ENCODE peak calls at places on chromosomes 16 and 17, in six cellular contexts. Q is A549, X is H1, R is IMR-90, H is HCT116, O is SK-N-SH. U is an unnamed sample.
A peak's percentile ranks its signal among the peaks of the same experiment; 100 is the strongest.

GRCh38 chr17:38676706-38677504 is 2.1 kb upstream of the EPOP start:
- DNase-seq in Q (peak; percentile 96), X (peak; percentile 62), R (peak; percentile 77), H (peak; percentile 81), O (peak; percentile 85), U (peak; percentile 93)

GRCh38 chr16:47258874-47259461 is 115.2 kb upstream of the NETO2 start:
- DNase-seq in Q (peak; percentile 44), X (no peak), R (peak; percentile 14), H (peak; percentile 18), O (peak; percentile 42), U (peak; percentile 38)

GRCh38 chr16:31875112-31875803 is 1.7 kb downstream of the ZNF267 start:
- DNase-seq in Q (no peak), X (no peak), R (peak; percentile 19), H (no peak), O (no peak), U (no peak)

GRCh38 chr17:81295031-81295677 is at the start of gene SLC38A10:
- DNase-seq in Q (peak; percentile 100), X (peak; percentile 21), R (peak; percentile 74), H (peak; percentile 73), O (peak; percentile 100), U (peak; percentile 88)

GRCh38 chr17:11736613-11737289 is 138.5 kb downstream of the DNAH9 start:
- DNase-seq in Q (no peak), X (no peak), R (no peak), H (no peak), O (no peak), U (no peak)

GRCh38 chr16:86157616-86158247 is 258.8 kb downstream of the IRF8 start:
- DNase-seq in Q (no peak), X (no peak), R (peak; percentile 82), H (no peak), O (no peak), U (no peak)

GRCh38 chr17:2393954-2394749 is 6.7 kb downstream of the MNT start:
- DNase-seq in Q (no peak), X (no peak), R (no peak), H (no peak), O (peak; percentile 22), U (no peak)

GRCh38 chr17:76868669-76869208 is 535 bp downstream of the MGAT5B start:
- DNase-seq in Q (peak; percentile 48), X (no peak), R (no peak), H (no peak), O (peak; percentile 88), U (no peak)

GRCh38 chr16:82761236-82761635 is 134.5 kb downstream of the CDH13 start:
- DNase-seq in Q (no peak), X (no peak), R (peak; percentile 74), H (no peak), O (no peak), U (no peak)

GRCh38 chr16:30997887-30998711 is 12.3 kb downstream of the STX1B start:
- DNase-seq in Q (peak; percentile 89), X (no peak), R (peak; percentile 84), H (peak; percentile 21), O (no peak), U (peak; percentile 49)

GRCh38 chr16:23145608-23146007 is 3.6 kb downstream of the USP31 start:
- DNase-seq in Q (no peak), X (no peak), R (peak; percentile 82), H (no peak), O (no peak), U (no peak)

GRCh38 chr17:61469949-61470348 is 17.7 kb downstream of the TBX4 start:
- DNase-seq in Q (no peak), X (no peak), R (no peak), H (no peak), O (no peak), U (no peak)

GRCh38 chr16:4701791-4702465 is 8.6 kb downstream of the NUDT16L1 start:
- DNase-seq in Q (no peak), X (no peak), R (no peak), H (no peak), O (no peak), U (no peak)

GRCh38 chr16:54237-54581 is 581 bp downstream of the SNRNP25 start:
- DNase-seq in Q (no peak), X (no peak), R (no peak), H (no peak), O (no peak), U (no peak)

GRCh38 chr17:44912763-44913544 is 2.3 kb downstream of the GFAP start:
- DNase-seq in Q (no peak), X (no peak), R (no peak), H (no peak), O (peak; percentile 18), U (no peak)

GRCh38 chr16:64920211-64920610 is 201.7 kb downstream of the CDH11 start:
- DNase-seq in Q (no peak), X (no peak), R (no peak), H (no peak), O (no peak), U (no peak)

GRCh38 chr16:17149904-17150483 is 320.8 kb downstream of the XYLT1 start:
- DNase-seq in Q (no peak), X (no peak), R (no peak), H (no peak), O (no peak), U (peak; percentile 30)

GRCh38 chr17:4249452-4250029 is 14.2 kb downstream of the ANKFY1 start:
- DNase-seq in Q (peak; percentile 78), X (no peak), R (peak; percentile 38), H (no peak), O (peak; percentile 58), U (peak; percentile 40)

GRCh38 chr16:79628501-79628975 is 28.0 kb upstream of the MAF start:
- DNase-seq in Q (no peak), X (no peak), R (peak; percentile 19), H (no peak), O (no peak), U (no peak)

GRCh38 chr17:7838291-7839075 is 4.5 kb downstream of the KDM6B start:
- DNase-seq in Q (no peak), X (no peak), R (peak; percentile 78), H (no peak), O (peak; percentile 71), U (peak; percentile 41)

GRCh38 chr16:10978846-10979446 is 34.6 kb downstream of the CLEC16A start:
- DNase-seq in Q (no peak), X (no peak), R (no peak), H (no peak), O (no peak), U (peak; percentile 58)

DNA sequence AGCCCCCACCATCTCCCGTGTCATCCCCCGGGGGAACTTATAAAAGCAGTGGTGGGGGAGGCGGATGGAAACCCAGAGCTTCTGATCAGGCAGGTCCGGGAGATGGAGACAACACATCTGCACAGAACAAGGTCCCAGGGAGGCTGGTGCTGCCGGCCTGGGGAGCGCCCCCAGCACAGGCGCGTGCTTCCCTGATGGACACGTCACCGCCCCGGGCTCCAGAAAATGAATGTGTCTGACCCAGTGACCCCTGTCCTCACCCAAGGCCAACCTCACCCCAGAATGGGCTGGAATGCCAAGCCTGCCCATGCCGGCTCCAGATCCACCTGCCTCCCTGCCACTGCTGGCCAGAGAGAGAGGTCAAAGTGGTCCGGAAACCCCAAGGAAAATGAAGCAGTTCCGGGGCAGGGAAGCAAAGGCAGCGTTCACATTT is 12.5 kb downstream of the SLC7A5 start:
- DNase-seq in Q (peak; percentile 2), X (no peak), R (no peak), H (no peak), O (peak; percentile 41), U (peak; percentile 73)
- TF ChIP-seq RAD21 in Q (no peak), X (no peak), R (no peak), H (no peak), O (no peak), U (no peak)

DNA sequence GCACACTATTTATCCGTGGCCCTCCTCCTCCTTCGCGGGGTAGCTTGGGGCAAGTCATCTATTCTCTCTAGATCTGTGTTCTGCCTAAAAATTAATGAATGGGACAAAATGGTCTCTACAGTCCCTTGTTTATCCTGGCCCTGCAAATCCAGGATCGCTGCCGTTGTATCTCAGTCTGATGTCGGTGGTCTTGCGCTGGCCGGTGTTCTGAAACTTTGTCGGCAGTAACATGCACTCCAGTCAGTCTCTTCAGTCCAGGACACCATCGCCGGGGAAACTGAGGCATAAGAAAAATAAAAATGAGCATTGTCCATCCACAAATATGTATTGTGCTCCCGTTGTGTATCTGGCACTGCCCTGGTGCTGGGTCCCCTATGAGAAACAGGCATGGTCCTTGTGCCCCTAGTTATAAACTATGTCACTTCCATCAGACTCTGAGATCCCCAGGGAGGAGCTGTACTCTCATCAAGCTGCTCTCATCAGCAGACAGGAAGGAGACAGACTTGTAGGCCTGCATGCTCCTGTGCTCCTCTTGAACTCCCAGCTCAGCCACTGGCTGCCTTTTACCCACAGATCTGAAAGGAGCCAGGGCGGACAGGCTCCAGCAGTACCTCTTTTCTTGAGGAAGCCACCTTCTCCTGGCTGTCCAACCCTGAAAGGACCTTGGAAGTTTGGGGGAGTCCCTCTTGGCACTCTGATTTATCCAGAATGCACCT is 13.7 kb upstream of the CA4 start:
- DNase-seq in Q (no peak), X (no peak), R (no peak), H (no peak), O (no peak), U (no peak)
- TF ChIP-seq RAD21 in Q (no peak), X (no peak), R (no peak), H (no peak), O (no peak), U (no peak)

DNA sequence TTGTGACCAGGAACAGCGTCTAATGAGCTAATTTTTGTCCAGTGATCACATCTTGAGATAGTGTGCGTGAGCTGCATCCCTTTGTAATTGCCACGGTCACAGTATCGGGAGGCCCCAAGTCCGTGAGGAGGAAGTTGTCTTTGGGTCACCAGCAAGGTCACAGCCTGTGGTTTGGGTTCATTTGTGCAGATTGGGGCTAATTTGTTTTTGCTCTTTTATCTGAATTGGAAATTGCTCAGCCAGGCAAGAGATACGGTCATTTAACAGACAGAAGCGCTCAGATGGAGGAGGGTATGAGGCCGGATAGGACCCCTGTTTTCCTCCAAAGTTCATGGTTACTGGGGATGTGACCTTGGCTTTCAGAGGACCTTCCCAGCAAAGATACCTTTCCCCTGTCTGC is 174.1 kb downstream of the SNX29 start:
- DNase-seq in Q (no peak), X (no peak), R (no peak), H (no peak), O (no peak), U (no peak)
- TF ChIP-seq RAD21 in Q (no peak), X (no peak), R (no peak), H (no peak), O (no peak), U (no peak)

GRCh38 chr17:72605543-72605942 is 484.7 kb downstream of the SOX9 start:
- DNase-seq in Q (no peak), X (no peak), R (no peak), H (no peak), O (no peak), U (no peak)

GRCh38 chr17:72611172-72611571 is 481.3 kb downstream of the SLC39A11 start:
- DNase-seq in Q (no peak), X (no peak), R (no peak), H (no peak), O (no peak), U (no peak)

GRCh38 chr17:72606656-72607055 is 485.8 kb downstream of the SLC39A11 start:
- DNase-seq in Q (no peak), X (no peak), R (no peak), H (no peak), O (no peak), U (no peak)

GRCh38 chr17:72608436-72608835 is 484.1 kb downstream of the SLC39A11 start:
- DNase-seq in Q (no peak), X (no peak), R (no peak), H (no peak), O (no peak), U (no peak)

GRCh38 chr17:72609501-72609900 is 483.0 kb downstream of the SLC39A11 start:
- DNase-seq in Q (peak; percentile 64), X (no peak), R (peak; percentile 38), H (peak; percentile 86), O (no peak), U (no peak)
- TF ChIP-seq RAD21 in Q (no peak), X (no peak), R (no peak), H (peak; percentile 34), O (no peak), U (no peak)

GRCh38 chr17:16432017-16432416 is 16.6 kb downstream of the TRPV2 start:
- DNase-seq in Q (no peak), X (no peak), R (no peak), H (no peak), O (no peak), U (no peak)
- TF ChIP-seq RAD21 in Q (no peak), X (no peak), R (no peak), H (no peak), O (no peak), U (no peak)